ENCODE peak calls at places on chromosomes 1 and 21, in seven cellular contexts. D is psoas muscle; J is heart right ventricle; R is tibial artery; Y is heart left ventricle; W is CD4-positive, alpha-beta memory T cell; G is brain microvascular endothelial cell. K is an unnamed sample.

GRCh38 chr1:51736702-51737101 is 119.8 kb downstream of the OSBPL9 start:
- DNase-seq in G (peak), R (no peak), J (no peak), D (no peak), W (no peak), Y (no peak), K (peak)

GRCh38 chr1:182080955-182081582 is 19.6 kb upstream of the ZNF648 start:
- DNase-seq in R (no peak), D (no peak), J (no peak), W (peak), G (peak), Y (no peak), K (no peak)

GRCh38 chr1:183097438-183098051 is 74.3 kb downstream of the LAMC1 start:
- DNase-seq in R (no peak), W (no peak), J (no peak), D (no peak), Y (no peak), G (peak), K (no peak)

GRCh38 chr1:245560460-245560859 is 405.7 kb downstream of the KIF26B start:
- DNase-seq in J (no peak), Y (no peak), W (no peak), R (no peak), G (no peak), D (no peak), K (no peak)

GRCh38 chr1:159851386-159851785 is 11.1 kb downstream of the VSIG8 start:
- DNase-seq in W (no peak), D (no peak), G (no peak), R (no peak), J (no peak), Y (no peak), K (no peak)

GRCh38 chr1:187527346-187527745 is 698.6 kb downstream of the PLA2G4A start:
- DNase-seq in D (no peak), J (no peak), R (no peak), Y (no peak), G (no peak), W (no peak), K (no peak)

GRCh38 chr21:18170829-18171228 is 73.8 kb upstream of the CHODL start:
- DNase-seq in G (no peak), J (no peak), Y (no peak), D (no peak), W (no peak), R (no peak), K (no peak)

GRCh38 chr1:2311184-2312032 is 79.9 kb downstream of the MORN1 start:
- DNase-seq in W (peak), D (peak), R (peak), Y (no peak), G (peak), J (peak), K (no peak)

GRCh38 chr1:228095938-228096337 is 7.2 kb downstream of the C1orf35 start:
- DNase-seq in D (peak), R (peak), Y (peak), J (no peak), G (no peak), W (no peak), K (no peak)

GRCh38 chr1:95042286-95042685 is 30.5 kb downstream of the ALG14 start:
- DNase-seq in D (peak), W (no peak), R (no peak), J (no peak), Y (no peak), G (no peak), K (no peak)

GRCh38 chr1:196464545-196464944 is 143.7 kb downstream of the KCNT2 start:
- DNase-seq in J (no peak), G (peak), W (no peak), D (no peak), Y (no peak), R (no peak), K (no peak)

GRCh38 chr1:156262461-156263287 is 14.8 kb upstream of the PAQR6 start:
- DNase-seq in D (no peak), G (peak), J (no peak), Y (no peak), R (no peak), W (no peak), K (peak)

GRCh38 chr21:26506951-26507350 is 66.1 kb downstream of the CYYR1 start:
- DNase-seq in J (no peak), W (no peak), Y (no peak), R (no peak), G (peak), D (no peak), K (peak)

GRCh38 chr1:182041615-182042014 is 19.9 kb downstream of the ZNF648 start:
- DNase-seq in J (no peak), G (no peak), R (no peak), W (no peak), D (no peak), Y (no peak), K (no peak)

GRCh38 chr21:38151021-38151645 is 105.7 kb upstream of the KCNJ15 start:
- DNase-seq in R (no peak), G (no peak), W (no peak), J (no peak), D (no peak), Y (no peak), K (no peak)

GRCh38 chr21:35394049-35394448 is 344.9 kb upstream of the RUNX1 start:
- DNase-seq in G (no peak), D (no peak), W (no peak), J (no peak), R (no peak), Y (no peak), K (no peak)

GRCh38 chr1:236280438-236281285 is 1.1 kb downstream of the ERO1B start:
- DNase-seq in W (peak), Y (no peak), R (peak), D (no peak), G (no peak), J (no peak), K (no peak)

GRCh38 chr1:51693420-51694144 is 76.7 kb downstream of the OSBPL9 start:
- DNase-seq in Y (no peak), G (no peak), W (no peak), D (no peak), R (no peak), J (no peak), K (no peak)

GRCh38 chr1:185263292-185263691 is 53.8 kb downstream of the IVNS1ABP start:
- DNase-seq in R (no peak), J (no peak), Y (no peak), W (no peak), G (no peak), D (no peak), K (no peak)

GRCh38 chr1:186212574-186213224 is 162.4 kb downstream of the TPR start:
- DNase-seq in J (no peak), G (peak), W (peak), D (no peak), R (no peak), Y (peak), K (peak)

GRCh38 chr1:91622586-91622985 is 121.9 kb downstream of the CDC7 start:
- DNase-seq in R (peak), D (peak), G (no peak), J (peak), W (no peak), Y (peak), K (no peak)

GRCh38 chr1:27430903-27431653 is 38.7 kb downstream of the GPR3 start:
- DNase-seq in J (no peak), W (peak), Y (no peak), G (peak), R (no peak), D (no peak), K (no peak)

GRCh38 chr1:32494196-32494595 is 29.3 kb downstream of the ZBTB8B start:
- DNase-seq in G (no peak), R (no peak), D (no peak), Y (no peak), J (no peak), W (no peak), K (peak)

GRCh38 chr21:20004353-20004752 is 993.9 kb upstream of the NCAM2 start:
- DNase-seq in Y (no peak), D (no peak), W (no peak), R (no peak), J (no peak), G (no peak), K (no peak)

GRCh38 chr1:241924080-241924808 is 33.3 kb upstream of the BECN2 start:
- DNase-seq in G (no peak), J (no peak), W (no peak), R (no peak), D (no peak), Y (no peak), K (no peak)

GRCh38 chr1:41735587-41736290 is 183.0 kb downstream of the HIVEP3 start:
- DNase-seq in D (no peak), G (no peak), Y (no peak), R (no peak), J (peak), W (no peak), K (no peak)
- H3K27ac ChIP-seq in D (no peak), G (no peak), Y (no peak), R (no peak), J (no peak), W (no peak), K (no peak)

DNA sequence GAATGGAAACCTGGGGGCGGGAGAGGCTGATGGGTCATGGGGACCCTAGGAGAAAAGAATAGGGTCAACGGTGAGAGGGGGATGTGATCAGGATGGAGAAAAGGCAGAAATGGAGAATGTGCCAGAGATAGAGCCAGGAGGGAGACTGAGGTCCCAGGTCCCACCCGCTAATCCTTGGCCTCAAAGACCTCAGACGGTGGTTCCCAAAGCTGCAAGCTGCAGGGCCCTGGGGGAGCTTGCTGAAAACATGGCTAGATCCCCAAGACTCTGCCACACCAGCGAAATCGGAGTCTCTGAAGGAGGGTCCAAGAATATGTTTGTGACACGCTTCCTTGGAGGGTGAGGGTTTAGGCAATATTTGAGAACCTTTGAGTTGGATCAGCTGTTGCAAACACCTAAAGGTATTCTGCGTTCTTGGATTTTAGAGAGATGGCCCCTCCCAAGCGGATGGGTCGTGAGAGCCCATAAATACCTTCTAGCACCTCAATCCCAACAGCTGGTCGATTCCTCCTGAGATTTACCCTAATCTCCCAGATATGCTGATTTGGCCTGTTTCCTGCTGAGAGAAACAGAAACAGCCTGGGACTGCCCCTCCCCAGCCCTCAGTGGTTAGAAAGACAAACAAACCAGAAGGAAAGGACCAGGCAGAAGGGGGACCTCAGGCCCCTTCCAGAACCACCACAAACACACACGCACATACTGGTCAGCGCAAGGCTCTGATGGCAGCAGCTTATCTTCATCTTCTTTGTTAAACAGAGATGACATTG is 3.5 kb downstream of the C1orf232 start:
- DNase-seq in Y (no peak), J (no peak), G (no peak), W (no peak), D (no peak), R (no peak), K (no peak)
- H3K27ac ChIP-seq in Y (no peak), J (peak), G (no peak), W (no peak), D (peak), R (no peak), K (no peak)

GRCh38 chr21:39186676-39187075 is 3.4 kb upstream of the PSMG1 start:
- DNase-seq in W (no peak), G (no peak), R (no peak), Y (no peak), J (no peak), D (no peak), K (no peak)

GRCh38 chr21:39193380-39193779 is 10.1 kb upstream of the PSMG1 start:
- DNase-seq in G (no peak), Y (no peak), J (no peak), D (no peak), W (no peak), R (no peak), K (no peak)

GRCh38 chr21:39187141-39187540 is 3.9 kb upstream of the PSMG1 start:
- DNase-seq in J (no peak), D (no peak), G (no peak), R (no peak), W (no peak), Y (no peak), K (no peak)

GRCh38 chr21:39188521-39189139 is 5.4 kb upstream of the PSMG1 start:
- DNase-seq in J (no peak), R (no peak), G (no peak), Y (no peak), W (no peak), D (no peak), K (no peak)

DNA sequence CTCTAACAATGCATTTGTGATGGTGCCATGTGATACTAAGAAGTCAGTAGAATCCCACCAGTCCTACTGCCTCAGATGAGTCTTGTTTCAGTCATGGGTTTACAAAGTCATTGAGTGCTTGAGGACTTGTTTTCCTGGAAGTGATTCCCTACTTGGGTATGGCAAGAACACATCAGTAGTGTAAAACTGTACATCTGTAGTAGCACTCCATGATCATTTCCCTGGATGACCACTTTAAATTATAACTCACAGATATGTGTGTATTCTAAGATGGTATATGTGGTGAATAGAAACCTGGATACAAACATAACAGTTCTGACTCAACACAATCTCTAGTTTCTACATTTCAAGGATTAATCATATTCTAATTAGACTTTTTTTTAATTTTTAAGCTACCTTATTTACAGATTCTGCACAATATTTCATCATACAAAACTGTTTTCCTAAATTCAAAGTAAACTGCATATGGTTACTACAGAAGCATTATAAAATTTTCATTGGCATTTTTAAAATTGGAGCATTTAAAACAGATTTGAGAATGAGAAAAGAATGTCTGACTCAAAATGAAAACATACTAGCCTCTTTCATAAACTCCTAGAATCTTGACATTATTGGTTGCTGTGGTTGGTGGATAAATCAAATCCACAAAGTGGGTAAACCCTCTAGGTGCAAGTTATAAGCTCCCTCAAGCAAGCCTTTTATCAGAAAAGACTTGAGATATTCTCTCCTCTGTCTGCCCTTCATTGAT is 6.8 kb upstream of the PSMG1 start:
- DNase-seq in W (no peak), Y (no peak), D (no peak), R (no peak), J (no peak), G (peak), K (no peak)
- H3K27ac ChIP-seq in W (no peak), Y (no peak), D (no peak), R (no peak), J (no peak), G (peak), K (peak)

DNA sequence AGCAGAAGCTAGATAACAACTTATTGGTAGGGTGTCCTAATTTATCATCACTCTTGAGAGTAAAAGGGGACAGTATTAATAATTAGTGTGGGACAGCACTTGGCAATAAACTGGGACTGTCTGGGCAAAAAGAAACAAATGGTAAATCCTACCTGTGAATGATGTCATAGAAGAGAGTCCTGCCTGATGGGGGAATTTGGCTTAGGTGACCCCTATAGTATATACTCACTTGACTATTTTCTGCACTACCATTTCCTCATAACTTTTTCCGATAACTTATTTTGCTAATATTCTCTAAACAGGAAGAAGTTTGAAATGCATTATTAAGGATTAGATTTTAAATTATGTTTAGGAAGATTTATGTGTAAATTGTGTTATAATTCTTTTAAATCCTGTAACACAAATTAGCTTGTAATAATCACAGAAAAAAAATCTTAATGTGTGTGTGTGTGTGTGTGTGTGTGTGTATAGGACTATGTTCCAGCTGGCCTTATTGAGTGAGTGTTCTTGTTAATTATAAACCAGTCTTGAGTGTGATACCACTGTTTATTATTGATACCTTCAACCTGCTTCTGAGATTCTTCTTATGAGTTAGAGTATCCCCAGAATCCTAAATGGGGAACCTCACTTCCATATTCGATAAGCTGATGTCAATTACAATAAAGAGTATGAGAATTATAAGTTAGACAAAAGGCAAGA is 144.2 kb upstream of the C1orf105 start:
- DNase-seq in G (no peak), R (no peak), Y (no peak), J (no peak), D (no peak), W (no peak), K (no peak)
- H3K27ac ChIP-seq in G (no peak), R (no peak), Y (no peak), J (no peak), D (no peak), W (no peak), K (no peak)

GRCh38 chr1:10650591-10651216 is 145.7 kb downstream of the CASZ1 start:
- DNase-seq in W (no peak), D (no peak), Y (no peak), J (no peak), G (no peak), R (no peak), K (no peak)

GRCh38 chr1:10651377-10651776 is 145.1 kb downstream of the CASZ1 start:
- DNase-seq in R (no peak), J (no peak), G (no peak), Y (no peak), D (no peak), W (no peak), K (no peak)

GRCh38 chr1:10653370-10654125 is 142.9 kb downstream of the CASZ1 start:
- DNase-seq in D (no peak), J (no peak), G (no peak), W (no peak), R (no peak), Y (no peak), K (no peak)

GRCh38 chr1:10651793-10652192 is 144.7 kb downstream of the CASZ1 start:
- DNase-seq in R (no peak), D (no peak), G (no peak), W (no peak), Y (no peak), J (no peak), K (no peak)

GRCh38 chr1:10652626-10653025 is 143.8 kb downstream of the CASZ1 start:
- DNase-seq in W (no peak), D (no peak), R (no peak), Y (no peak), G (no peak), J (no peak), K (no peak)
- H3K27ac ChIP-seq in W (no peak), D (no peak), R (no peak), Y (no peak), G (no peak), J (no peak), K (no peak)

GRCh38 chr1:200740291-200741212 is 1.9 kb downstream of the CAMSAP2 start:
- DNase-seq in R (no peak), G (no peak), Y (no peak), W (peak), J (no peak), D (no peak), K (no peak)

GRCh38 chr1:200737647-200738296 is 921 bp upstream of the CAMSAP2 start:
- DNase-seq in D (no peak), R (no peak), J (no peak), W (no peak), Y (no peak), G (no peak), K (no peak)

GRCh38 chr1:200738733-200739498 is at the start of gene CAMSAP2:
- DNase-seq in R (peak), W (peak), Y (peak), J (peak), D (peak), G (peak), K (peak)

GRCh38 chr1:200739499-200740290 is 1.0 kb downstream of the CAMSAP2 start:
- DNase-seq in Y (peak), J (peak), D (peak), W (peak), R (peak), G (no peak), K (no peak)

GRCh38 chr1:200738348-200738732 is 353 bp upstream of the CAMSAP2 start:
- DNase-seq in D (no peak), R (no peak), Y (no peak), G (no peak), W (no peak), J (no peak), K (no peak)
- H3K27ac ChIP-seq in D (peak), R (peak), Y (peak), G (no peak), W (no peak), J (peak), K (peak)

GRCh38 chr1:37845049-37845646 is 14.2 kb downstream of the MTF1 start:
- DNase-seq in D (no peak), W (no peak), G (no peak), J (no peak), Y (no peak), R (no peak), K (no peak)
- H3K27ac ChIP-seq in D (no peak), W (no peak), G (no peak), J (no peak), Y (no peak), R (no peak), K (no peak)

DNA sequence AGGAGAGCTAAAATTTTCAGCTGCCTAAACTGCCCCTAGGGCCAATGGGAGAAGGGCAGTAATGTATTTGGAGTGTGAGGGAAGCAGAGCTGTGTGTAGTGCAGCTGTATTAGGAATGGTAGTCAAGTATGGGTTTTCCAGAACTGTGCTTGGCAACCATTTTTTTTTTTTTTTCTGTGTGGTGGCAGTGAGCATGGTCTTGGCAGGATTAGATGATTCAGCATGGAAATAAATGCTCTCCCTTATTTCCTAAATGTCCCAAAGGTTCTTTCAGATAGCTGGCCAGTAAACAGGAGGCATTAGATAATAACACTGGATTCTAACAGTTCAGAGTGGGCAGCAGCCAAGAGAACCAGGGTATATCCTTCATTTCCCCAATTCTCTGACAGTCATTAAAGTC is 81.7 kb downstream of the NDUFS5 start:
- DNase-seq in W (no peak), Y (no peak), G (no peak), D (no peak), J (no peak), R (no peak), K (no peak)
- H3K27ac ChIP-seq in W (no peak), Y (peak), G (peak), D (peak), J (peak), R (peak), K (peak)